ENCODE peak calls at places on chromosomes 4 and X, in six cellular contexts. O is HCT116, P is spleen, Z is sigmoid colon, Y is prostate gland, S is stomach. E is an unnamed sample.

GRCh38 chr4:47543331-47543730 is 58.3 kb downstream of the ATP10D start:
- DNase-seq in O (no peak), P (no peak), Z (no peak), Y (no peak), S (no peak), E (no peak)

GRCh38 chrX:40157228-40158035 is 59.7 kb upstream of the BCOR start:
- DNase-seq in O (no peak), P (no peak), Z (no peak), Y (no peak), S (no peak), E (no peak)

GRCh38 chr4:168765726-168766125 is 244.3 kb downstream of the CBR4 start:
- DNase-seq in O (no peak), P (no peak), Z (no peak), Y (peak), S (peak), E (no peak)

GRCh38 chrX:154097003-154097596 is 417 bp downstream of the MECP2 start:
- DNase-seq in O (no peak), P (peak), Z (peak), Y (peak), S (peak), E (peak)

GRCh38 chr4:52711271-52711670 is 40.0 kb downstream of the ERVMER34-1 start:
- DNase-seq in O (no peak), P (no peak), Z (no peak), Y (no peak), S (peak), E (no peak)

GRCh38 chrX:77977518-77977917 is 8.1 kb upstream of the PGAM4 start:
- DNase-seq in O (no peak), P (no peak), Z (no peak), Y (no peak), S (no peak), E (no peak)

GRCh38 chrX:107708762-107709161 is 66.8 kb downstream of the TSC22D3 start:
- DNase-seq in O (no peak), P (peak), Z (peak), Y (no peak), S (no peak), E (no peak)

GRCh38 chr4:152255437-152255836 is 280.5 kb downstream of the FBXW7 start:
- DNase-seq in O (peak), P (no peak), Z (no peak), Y (no peak), S (no peak), E (no peak)

GRCh38 chr4:78145622-78146021 is 88.5 kb downstream of the FRAS1 start:
- DNase-seq in O (no peak), P (no peak), Z (no peak), Y (no peak), S (no peak), E (no peak)

GRCh38 chr4:168907119-168907698 is 102.8 kb downstream of the CBR4 start:
- DNase-seq in O (no peak), P (no peak), Z (no peak), Y (no peak), S (no peak), E (no peak)

GRCh38 chr4:171130126-171130801 is 682.9 kb upstream of the GALNTL6 start:
- DNase-seq in O (no peak), P (no peak), Z (no peak), Y (no peak), S (no peak), E (no peak)

GRCh38 chr4:99783940-99784339 is 32.7 kb upstream of the DAPP1 start:
- DNase-seq in O (no peak), P (no peak), Z (no peak), Y (no peak), S (no peak), E (no peak)

GRCh38 chrX:72071213-72071612 is 60.5 kb downstream of the RTL5 start:
- DNase-seq in O (no peak), P (no peak), Z (no peak), Y (no peak), S (no peak), E (no peak)

GRCh38 chr4:88006956-88007303 is 505 bp upstream of the PKD2 start:
- DNase-seq in O (no peak), P (no peak), Z (peak), Y (no peak), S (no peak), E (no peak)

GRCh38 chr4:70754990-70755688 is 33.4 kb downstream of the RUFY3 start:
- DNase-seq in O (no peak), P (no peak), Z (no peak), Y (no peak), S (no peak), E (no peak)

GRCh38 chr4:169040559-169041261 is 30.7 kb upstream of the CBR4 start:
- DNase-seq in O (no peak), P (no peak), Z (no peak), Y (no peak), S (peak), E (no peak)

GRCh38 chr4:169899295-169899694 is 126.9 kb downstream of the MFAP3L start:
- DNase-seq in O (peak), P (no peak), Z (no peak), Y (no peak), S (no peak), E (no peak)

DNA sequence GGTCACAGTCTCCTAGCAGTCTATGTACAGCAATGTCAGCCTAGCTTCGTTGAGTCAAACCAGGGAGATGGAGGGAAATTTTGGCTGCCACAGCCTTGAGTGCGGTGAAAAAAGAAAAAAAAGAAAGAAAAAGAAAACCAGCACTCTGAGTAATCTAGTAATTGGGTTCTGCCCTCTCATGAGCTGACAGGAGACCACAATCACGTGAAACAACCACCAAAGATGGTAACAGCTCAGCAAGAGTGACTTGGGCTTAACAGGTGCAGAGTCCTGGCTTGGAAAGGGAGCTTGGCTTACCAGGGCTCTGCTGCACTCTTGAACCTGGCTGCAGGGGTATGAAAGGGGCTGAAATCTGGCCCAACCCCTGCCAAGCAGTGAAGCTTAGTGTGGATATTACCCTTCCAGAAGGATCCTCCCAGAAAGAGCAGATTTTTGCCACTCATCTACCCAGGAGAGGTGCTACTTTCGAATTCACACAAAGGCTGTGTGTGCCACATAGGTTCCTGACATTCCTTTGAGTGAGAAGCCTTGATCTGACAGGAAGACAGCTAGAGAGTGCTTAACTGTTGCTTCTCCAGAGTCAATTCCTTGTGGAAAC is 350.3 kb downstream of the PTTG2 start:
- DNase-seq in O (no peak), P (no peak), Z (no peak), Y (no peak), S (no peak), E (peak)
- TF ChIP-seq POLR2AphosphoS5 in O (no peak), P (peak), Z (no peak), Y (no peak), S (no peak), E (no peak)

GRCh38 chrX:22577181-22577580 is 304.5 kb downstream of the CBLL2 start:
- DNase-seq in O (no peak), P (no peak), Z (no peak), Y (no peak), S (no peak), E (no peak)
- TF ChIP-seq POLR2A in O (no peak), P (no peak), Z (no peak), Y (no peak), S (no peak), E (no peak)

DNA sequence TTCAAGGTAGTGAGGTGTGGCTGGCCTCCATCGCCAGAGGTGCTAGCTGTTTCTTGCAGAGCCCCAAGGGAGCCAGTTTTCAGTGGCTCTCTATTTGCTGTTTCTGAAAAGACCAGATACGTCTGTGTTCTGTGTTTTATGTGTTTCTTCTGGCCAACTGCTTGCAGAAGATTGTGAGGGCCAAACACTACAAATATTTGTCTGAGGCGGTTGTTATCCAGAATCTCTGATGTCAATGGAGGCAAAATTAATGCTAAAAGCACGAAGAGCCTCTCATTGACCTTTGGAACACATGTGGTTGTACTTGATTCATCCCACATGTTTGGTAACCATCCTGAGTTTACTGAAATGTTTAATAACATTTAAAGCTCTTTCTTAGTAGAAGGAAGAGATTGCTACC is 113.9 kb downstream of the CT47B1 start:
- DNase-seq in O (no peak), P (no peak), Z (no peak), Y (no peak), S (no peak), E (no peak)
- TF ChIP-seq POLR2AphosphoS5 in O (no peak), P (no peak), Z (no peak), Y (no peak), S (no peak), E (no peak)

DNA sequence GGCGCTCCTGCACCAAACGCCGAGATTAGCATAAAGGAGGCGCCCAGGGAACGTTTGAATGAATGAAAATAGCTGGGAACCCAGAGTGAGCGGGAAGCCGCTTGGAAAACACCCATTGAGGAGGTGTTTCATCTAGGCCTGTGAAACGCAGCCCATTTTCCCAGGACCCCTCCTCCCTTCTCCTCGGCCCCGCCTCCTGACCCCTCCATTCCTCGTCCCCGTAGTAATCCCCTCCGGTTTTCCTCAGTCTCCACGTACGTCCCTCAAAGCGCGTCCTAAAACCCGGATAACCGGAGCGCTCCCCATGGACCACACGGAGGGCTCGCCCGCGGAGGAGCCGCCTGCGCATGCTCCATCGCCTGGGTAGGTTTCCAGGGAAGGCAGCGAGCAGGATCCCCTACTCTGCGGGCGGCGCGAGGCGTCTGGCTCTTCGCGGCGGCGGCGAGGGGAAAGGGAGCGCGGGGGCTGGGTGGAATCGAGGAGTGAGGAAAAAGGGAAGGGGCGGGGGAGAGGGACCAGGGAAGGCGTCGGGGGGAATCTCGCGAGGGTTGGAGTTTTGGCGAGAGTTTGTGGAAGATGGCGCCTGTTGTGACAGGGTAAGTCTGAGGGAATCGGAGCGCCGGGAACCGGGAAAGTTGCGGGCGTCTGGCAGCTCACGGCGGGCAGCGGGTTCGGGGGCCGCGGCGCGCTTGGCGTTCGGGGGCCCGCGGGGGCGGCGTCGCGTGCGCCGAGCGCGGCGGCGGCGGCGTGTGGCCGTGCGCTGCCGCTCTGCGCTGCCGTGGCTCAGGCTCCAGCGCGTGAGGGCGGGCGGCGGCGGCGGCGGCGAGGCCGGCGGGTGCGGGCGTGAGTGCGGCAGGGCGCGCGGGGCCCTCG is at the start of gene RBPJ:
- DNase-seq in O (peak), P (peak), Z (peak), Y (peak), S (peak), E (peak)
- TF ChIP-seq POLR2A in O (peak), P (no peak), Z (peak), Y (peak), S (no peak), E (peak)

GRCh38 chr4:74738756-74739155 is 55.6 kb downstream of the BTC start:
- DNase-seq in O (no peak), P (no peak), Z (no peak), Y (no peak), S (no peak), E (no peak)

GRCh38 chr4:74734995-74735394 is 59.3 kb downstream of the BTC start:
- DNase-seq in O (no peak), P (no peak), Z (no peak), Y (no peak), S (no peak), E (no peak)

DNA sequence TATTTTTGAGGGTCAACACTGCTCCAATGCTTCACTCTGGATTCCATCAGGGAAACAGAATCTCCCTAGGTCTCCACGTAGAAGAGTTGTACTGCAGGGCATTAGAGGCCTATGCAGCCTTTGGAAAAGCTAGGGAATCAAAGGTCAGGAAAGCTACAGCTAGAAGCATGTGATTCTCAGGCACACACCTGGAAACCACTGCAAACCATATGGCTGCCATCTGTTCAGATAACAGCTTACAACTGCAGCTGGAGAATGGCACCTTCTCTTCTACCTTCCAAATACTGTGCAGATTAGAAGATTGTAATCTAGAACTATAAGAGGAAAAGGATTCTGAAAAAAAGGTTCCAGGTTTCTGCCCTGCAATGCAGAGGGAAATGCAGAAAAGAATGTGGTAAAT is 60.6 kb downstream of the BTC start:
- DNase-seq in O (no peak), P (no peak), Z (no peak), Y (no peak), S (no peak), E (no peak)
- TF ChIP-seq POLR2AphosphoS5 in O (no peak), P (no peak), Z (no peak), Y (no peak), S (no peak), E (no peak)

E was measured in GM12892.